ENCODE peak calls at places on chromosome 1, in seven cellular contexts. One of them, this sample, is unnamed.

GRCh38 chr1:36166938-36167910 is 11.3 kb downstream of the MAP7D1 start:
- DNase-seq in H1: no peak
- DNase-seq in K562: no peak
- DNase-seq in HCT116: no peak
- DNase-seq in SK-N-SH: no peak
- DNase-seq in HepG2: no peak
- DNase-seq in GM12878: no peak
- DNase-seq in this sample: no peak

GRCh38 chr1:19007491-19008441 is 51.3 kb upstream of the IFFO2 start:
- DNase-seq in H1: peak; percentile 22
- DNase-seq in K562: peak; percentile 22
- DNase-seq in HCT116: no peak
- DNase-seq in SK-N-SH: peak; percentile 48
- DNase-seq in HepG2: peak; percentile 82
- DNase-seq in GM12878: no peak
- DNase-seq in this sample: peak; percentile 30

GRCh38 chr1:10253755-10254154 is 43.4 kb downstream of the KIF1B start:
- DNase-seq in H1: no peak
- DNase-seq in K562: no peak
- DNase-seq in HCT116: no peak
- DNase-seq in SK-N-SH: peak; percentile 44
- DNase-seq in HepG2: no peak
- DNase-seq in GM12878: no peak
- DNase-seq in this sample: no peak

GRCh38 chr1:26281971-26282693 is 2.2 kb downstream of the SH3BGRL3 start:
- DNase-seq in H1: peak; percentile 87
- DNase-seq in K562: peak; percentile 60
- DNase-seq in HCT116: no peak
- DNase-seq in SK-N-SH: no peak
- DNase-seq in HepG2: no peak
- DNase-seq in GM12878: no peak
- DNase-seq in this sample: no peak

GRCh38 chr1:220734571-220735326 is 13.4 kb upstream of the MTARC2 start:
- DNase-seq in H1: no peak
- DNase-seq in K562: no peak
- DNase-seq in HCT116: no peak
- DNase-seq in SK-N-SH: no peak
- DNase-seq in HepG2: peak; percentile 86
- DNase-seq in GM12878: no peak
- DNase-seq in this sample: peak; percentile 69

GRCh38 chr1:204712718-204713430 is 27.3 kb upstream of the LRRN2 start:
- DNase-seq in H1: no peak
- DNase-seq in K562: no peak
- DNase-seq in HCT116: no peak
- DNase-seq in SK-N-SH: no peak
- DNase-seq in HepG2: no peak
- DNase-seq in GM12878: no peak
- DNase-seq in this sample: no peak

GRCh38 chr1:245098924-245099323 is 55.9 kb upstream of the KIF26B start:
- DNase-seq in H1: no peak
- DNase-seq in K562: no peak
- DNase-seq in HCT116: no peak
- DNase-seq in SK-N-SH: no peak
- DNase-seq in HepG2: no peak
- DNase-seq in GM12878: no peak
- DNase-seq in this sample: no peak

GRCh38 chr1:167791281-167792209 is 69.8 kb downstream of the MPZL1 start:
- DNase-seq in H1: no peak
- DNase-seq in K562: no peak
- DNase-seq in HCT116: no peak
- DNase-seq in SK-N-SH: no peak
- DNase-seq in HepG2: no peak
- DNase-seq in GM12878: no peak
- DNase-seq in this sample: no peak

GRCh38 chr1:41687007-41687406 is 202.5 kb upstream of the EDN2 start:
- DNase-seq in H1: no peak
- DNase-seq in K562: no peak
- DNase-seq in HCT116: no peak
- DNase-seq in SK-N-SH: no peak
- DNase-seq in HepG2: no peak
- DNase-seq in GM12878: no peak
- DNase-seq in this sample: no peak

GRCh38 chr1:57072775-57073174 is 107.0 kb upstream of the C8B start:
- DNase-seq in H1: peak; percentile 55
- DNase-seq in K562: peak; percentile 9
- DNase-seq in HCT116: no peak
- DNase-seq in SK-N-SH: no peak
- DNase-seq in HepG2: no peak
- DNase-seq in GM12878: no peak
- DNase-seq in this sample: no peak

GRCh38 chr1:9097947-9098705 is 28.7 kb upstream of the SLC2A5 start:
- DNase-seq in H1: no peak
- DNase-seq in K562: no peak
- DNase-seq in HCT116: no peak
- DNase-seq in SK-N-SH: no peak
- DNase-seq in HepG2: no peak
- DNase-seq in GM12878: no peak
- DNase-seq in this sample: no peak

GRCh38 chr1:12172042-12172851 is 5.5 kb downstream of the TNFRSF1B start:
- DNase-seq in H1: no peak
- DNase-seq in K562: peak; percentile 36
- DNase-seq in HCT116: no peak
- DNase-seq in SK-N-SH: no peak
- DNase-seq in HepG2: no peak
- DNase-seq in GM12878: no peak
- DNase-seq in this sample: no peak

GRCh38 chr1:24189528-24189927 is 2.4 kb upstream of the IFNLR1 start:
- DNase-seq in H1: no peak
- DNase-seq in K562: no peak
- DNase-seq in HCT116: no peak
- DNase-seq in SK-N-SH: no peak
- DNase-seq in HepG2: no peak
- DNase-seq in GM12878: peak; percentile 80
- DNase-seq in this sample: no peak

GRCh38 chr1:200959341-200959985 is 64.1 kb downstream of the KIF21B start:
- DNase-seq in H1: no peak
- DNase-seq in K562: no peak
- DNase-seq in HCT116: no peak
- DNase-seq in SK-N-SH: no peak
- DNase-seq in HepG2: no peak
- DNase-seq in GM12878: no peak
- DNase-seq in this sample: no peak

DNA sequence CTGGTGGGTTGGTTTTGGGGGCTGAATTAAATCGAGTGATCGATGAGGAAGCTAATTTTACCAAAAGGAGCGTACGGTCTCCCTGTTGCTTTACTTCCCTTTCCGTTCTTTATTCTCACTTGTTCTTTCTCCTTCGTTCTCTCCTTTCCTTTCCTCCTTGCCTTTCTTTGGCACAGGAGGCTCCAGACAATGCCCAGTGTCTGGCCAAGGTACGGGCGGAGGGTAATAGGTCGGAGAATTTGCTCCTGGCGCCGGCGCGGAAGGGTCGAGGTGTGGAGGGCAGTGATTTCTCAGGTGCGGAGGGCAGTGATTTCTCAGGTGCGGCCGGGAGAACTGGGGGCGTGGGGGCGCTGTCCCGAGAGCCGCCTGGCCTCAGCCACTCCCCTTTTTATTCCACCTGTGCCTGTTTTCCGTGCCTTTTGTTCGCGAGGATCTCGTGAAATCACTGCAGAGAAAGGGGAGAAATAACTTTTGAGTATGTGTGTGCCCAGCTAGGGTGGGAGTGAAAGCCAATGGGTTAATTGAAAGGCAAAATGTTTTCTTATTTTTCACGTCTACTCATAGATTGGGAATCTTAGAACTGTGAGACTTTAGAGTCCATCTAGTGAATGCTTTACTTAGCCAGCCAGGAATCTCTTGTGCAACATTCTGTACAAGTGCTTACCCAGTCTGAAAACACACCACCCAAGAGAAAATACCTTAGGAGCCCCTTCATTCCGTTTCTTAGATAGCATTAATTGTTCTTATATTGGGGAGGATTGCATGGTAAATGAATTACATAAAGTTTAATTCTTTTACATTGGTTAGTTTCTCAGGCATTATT is 1.3 kb downstream of the FNBP1L start:
- DNase-seq in H1: peak; percentile 77
- DNase-seq in K562: no peak
- DNase-seq in HCT116: no peak
- DNase-seq in SK-N-SH: peak; percentile 44
- DNase-seq in HepG2: peak; percentile 12
- DNase-seq in GM12878: no peak
- DNase-seq in this sample: peak; percentile 64
- TF ChIP-seq JUND in H1: no peak
- TF ChIP-seq JUND in K562: no peak
- TF ChIP-seq JUND in HCT116: no peak
- TF ChIP-seq JUND in SK-N-SH: no peak
- TF ChIP-seq JUND in HepG2: no peak
- TF ChIP-seq JUND in GM12878: no peak
- TF ChIP-seq JUND in this sample: no peak

DNA sequence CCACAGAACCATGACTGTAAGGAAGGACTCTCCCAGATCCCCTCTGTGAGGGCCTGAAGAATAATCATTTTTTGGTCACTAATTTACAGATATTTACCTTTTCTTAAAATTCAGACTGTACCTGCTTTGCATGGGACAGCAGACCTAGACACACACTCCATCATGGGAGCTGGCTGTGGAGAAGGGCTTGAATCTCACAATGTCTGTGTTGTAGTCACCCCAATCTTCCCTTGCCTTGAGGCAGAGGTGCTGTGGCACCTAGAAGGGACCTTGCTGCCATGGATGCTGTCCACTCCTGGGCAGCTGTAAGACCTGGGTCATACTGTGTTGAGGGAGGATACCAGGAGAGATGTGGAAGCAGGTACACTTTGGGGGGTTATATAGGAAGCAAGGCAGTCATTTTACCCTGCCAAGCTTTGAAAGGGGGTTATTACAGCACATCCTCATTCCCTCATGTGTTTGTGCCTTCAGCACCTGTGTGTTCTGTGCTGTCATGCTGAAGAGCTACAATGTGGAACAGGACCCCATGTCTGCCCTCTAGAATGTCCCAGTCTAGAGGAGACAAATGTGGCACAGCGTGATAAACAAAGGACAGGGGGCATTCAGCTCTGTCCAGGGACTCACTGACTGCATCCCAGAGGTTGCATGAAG is 27.1 kb downstream of the TRAF5 start:
- DNase-seq in H1: no peak
- DNase-seq in K562: no peak
- DNase-seq in HCT116: no peak
- DNase-seq in SK-N-SH: no peak
- DNase-seq in HepG2: no peak
- DNase-seq in GM12878: no peak
- DNase-seq in this sample: no peak
- TF ChIP-seq JUND in H1: no peak
- TF ChIP-seq JUND in K562: no peak
- TF ChIP-seq JUND in HCT116: no peak
- TF ChIP-seq JUND in SK-N-SH: no peak
- TF ChIP-seq JUND in HepG2: no peak
- TF ChIP-seq JUND in GM12878: no peak
- TF ChIP-seq JUND in this sample: no peak

DNA sequence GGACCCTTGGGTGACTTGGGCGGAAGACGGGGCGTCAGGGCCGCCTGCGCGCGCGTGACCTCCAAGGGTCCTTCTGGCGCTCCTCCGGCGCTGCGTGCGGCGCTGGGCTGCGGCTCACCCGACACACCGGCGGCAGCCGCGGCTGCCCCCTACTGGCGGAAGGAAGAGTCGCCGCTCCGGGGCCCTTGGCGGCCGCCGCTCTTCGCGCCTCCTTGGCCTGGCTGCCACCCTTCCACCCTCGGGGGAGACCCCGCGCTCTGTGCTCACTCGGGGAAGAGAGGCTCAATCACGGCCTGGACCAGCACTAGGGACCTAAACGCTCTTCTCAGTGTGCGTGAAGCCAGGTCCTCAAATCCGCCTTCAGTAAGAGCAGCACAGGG is 89.7 kb downstream of the DMRTA2 start:
- DNase-seq in H1: peak; percentile 89
- DNase-seq in K562: peak; percentile 84
- DNase-seq in HCT116: no peak
- DNase-seq in SK-N-SH: peak; percentile 40
- DNase-seq in HepG2: no peak
- DNase-seq in GM12878: no peak
- DNase-seq in this sample: no peak
- TF ChIP-seq JUND in H1: no peak
- TF ChIP-seq JUND in K562: no peak
- TF ChIP-seq JUND in HCT116: no peak
- TF ChIP-seq JUND in SK-N-SH: no peak
- TF ChIP-seq JUND in HepG2: no peak
- TF ChIP-seq JUND in GM12878: no peak
- TF ChIP-seq JUND in this sample: no peak

DNA sequence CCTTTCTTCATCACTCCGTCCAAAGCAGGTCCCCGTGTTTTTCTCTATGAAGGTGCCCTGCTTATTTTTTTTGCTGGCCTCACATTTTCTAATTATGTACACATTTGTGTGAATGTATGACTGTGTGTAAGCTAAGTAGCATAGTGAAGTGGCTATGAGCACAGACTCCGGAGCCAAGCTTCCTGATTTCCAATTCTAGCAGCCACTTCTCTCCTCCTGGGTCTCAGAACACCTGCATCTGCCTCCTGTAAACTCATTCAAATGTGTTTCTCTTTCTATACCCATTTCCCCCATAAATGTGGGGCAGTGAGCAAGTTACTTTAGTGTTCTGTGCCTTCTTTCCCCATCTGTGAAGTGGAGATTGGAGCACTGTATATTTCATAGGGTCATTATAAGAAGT is 2.1 kb downstream of the SLAMF6 start:
- DNase-seq in H1: no peak
- DNase-seq in K562: no peak
- DNase-seq in HCT116: no peak
- DNase-seq in SK-N-SH: no peak
- DNase-seq in HepG2: no peak
- DNase-seq in GM12878: no peak
- DNase-seq in this sample: no peak
- TF ChIP-seq JUND in H1: no peak
- TF ChIP-seq JUND in K562: no peak
- TF ChIP-seq JUND in HCT116: no peak
- TF ChIP-seq JUND in SK-N-SH: no peak
- TF ChIP-seq JUND in HepG2: no peak
- TF ChIP-seq JUND in GM12878: no peak
- TF ChIP-seq JUND in this sample: no peak

GRCh38 chr1:116869611-116870010 is 40.1 kb upstream of the PTGFRN start:
- DNase-seq in H1: no peak
- DNase-seq in K562: no peak
- DNase-seq in HCT116: no peak
- DNase-seq in SK-N-SH: no peak
- DNase-seq in HepG2: no peak
- DNase-seq in GM12878: no peak
- DNase-seq in this sample: no peak

GRCh38 chr1:116873680-116874271 is 35.9 kb upstream of the PTGFRN start:
- DNase-seq in H1: no peak
- DNase-seq in K562: peak; percentile 37
- DNase-seq in HCT116: no peak
- DNase-seq in SK-N-SH: no peak
- DNase-seq in HepG2: no peak
- DNase-seq in GM12878: no peak
- DNase-seq in this sample: no peak

GRCh38 chr1:116874622-116875277 is 35.0 kb upstream of the PTGFRN start:
- DNase-seq in H1: no peak
- DNase-seq in K562: no peak
- DNase-seq in HCT116: no peak
- DNase-seq in SK-N-SH: no peak
- DNase-seq in HepG2: peak; percentile 27
- DNase-seq in GM12878: no peak
- DNase-seq in this sample: no peak

GRCh38 chr1:116870322-116870721 is 39.4 kb upstream of the PTGFRN start:
- DNase-seq in H1: no peak
- DNase-seq in K562: no peak
- DNase-seq in HCT116: no peak
- DNase-seq in SK-N-SH: no peak
- DNase-seq in HepG2: no peak
- DNase-seq in GM12878: no peak
- DNase-seq in this sample: no peak

GRCh38 chr1:116871772-116872146 is 38.0 kb upstream of the PTGFRN start:
- DNase-seq in H1: no peak
- DNase-seq in K562: no peak
- DNase-seq in HCT116: no peak
- DNase-seq in SK-N-SH: no peak
- DNase-seq in HepG2: no peak
- DNase-seq in GM12878: no peak
- DNase-seq in this sample: no peak
- TF ChIP-seq JUND in H1: no peak
- TF ChIP-seq JUND in K562: no peak
- TF ChIP-seq JUND in HCT116: no peak
- TF ChIP-seq JUND in SK-N-SH: no peak
- TF ChIP-seq JUND in HepG2: no peak
- TF ChIP-seq JUND in GM12878: no peak
- TF ChIP-seq JUND in this sample: no peak